ENCODE peak calls at places on chromosomes 6 and 20, in six cellular contexts. One of them, this sample, is unnamed.

GRCh38 chr20:46563170-46563847 is 12.9 kb upstream of the OCSTAMP start:
- DNase-seq in IMR-90: no peak
- DNase-seq in trophoblast cell: no peak
- DNase-seq in mesendoderm: peak
- DNase-seq in H9: peak
- DNase-seq in H1: peak
- DNase-seq in this sample: no peak

GRCh38 chr6:168417158-168417557 is 23.8 kb upstream of the SMOC2 start:
- DNase-seq in IMR-90: no peak
- DNase-seq in trophoblast cell: no peak
- DNase-seq in mesendoderm: peak
- DNase-seq in H9: no peak
- DNase-seq in H1: peak
- DNase-seq in this sample: no peak

GRCh38 chr6:157104803-157105202 is 218.5 kb downstream of the TMEM242 start:
- DNase-seq in IMR-90: no peak
- DNase-seq in trophoblast cell: no peak
- DNase-seq in mesendoderm: no peak
- DNase-seq in H9: no peak
- DNase-seq in H1: no peak
- DNase-seq in this sample: no peak

GRCh38 chr20:47782091-47782490 is 3.2 kb downstream of the SULF2 start:
- DNase-seq in IMR-90: no peak
- DNase-seq in trophoblast cell: no peak
- DNase-seq in mesendoderm: no peak
- DNase-seq in H9: no peak
- DNase-seq in H1: no peak
- DNase-seq in this sample: no peak

GRCh38 chr20:51854912-51855311 is 52.6 kb upstream of the SALL4 start:
- DNase-seq in IMR-90: no peak
- DNase-seq in trophoblast cell: no peak
- DNase-seq in mesendoderm: no peak
- DNase-seq in H9: no peak
- DNase-seq in H1: no peak
- DNase-seq in this sample: no peak

GRCh38 chr6:6717953-6718352 is 129.4 kb downstream of the LY86 start:
- DNase-seq in IMR-90: peak
- DNase-seq in trophoblast cell: no peak
- DNase-seq in mesendoderm: no peak
- DNase-seq in H9: no peak
- DNase-seq in H1: no peak
- DNase-seq in this sample: peak

GRCh38 chr6:148509789-148510581 is 167.3 kb downstream of the SASH1 start:
- DNase-seq in IMR-90: peak
- DNase-seq in trophoblast cell: peak
- DNase-seq in mesendoderm: peak
- DNase-seq in H9: no peak
- DNase-seq in H1: no peak
- DNase-seq in this sample: peak

GRCh38 chr6:21935561-21936028 is 342.0 kb downstream of the SOX4 start:
- DNase-seq in IMR-90: peak
- DNase-seq in trophoblast cell: peak
- DNase-seq in mesendoderm: peak
- DNase-seq in H9: peak
- DNase-seq in H1: no peak
- DNase-seq in this sample: peak

GRCh38 chr6:54327631-54328030 is 19.4 kb downstream of the TINAG start:
- DNase-seq in IMR-90: peak
- DNase-seq in trophoblast cell: no peak
- DNase-seq in mesendoderm: no peak
- DNase-seq in H9: no peak
- DNase-seq in H1: no peak
- DNase-seq in this sample: no peak

GRCh38 chr20:33993800-33994623 is at the start of gene RALY:
- DNase-seq in IMR-90: peak
- DNase-seq in trophoblast cell: peak
- DNase-seq in mesendoderm: peak
- DNase-seq in H9: peak
- DNase-seq in H1: peak
- DNase-seq in this sample: peak

GRCh38 chr20:13007596-13007995 is 1.2 kb upstream of the SPTLC3 start:
- DNase-seq in IMR-90: no peak
- DNase-seq in trophoblast cell: peak
- DNase-seq in mesendoderm: no peak
- DNase-seq in H9: no peak
- DNase-seq in H1: no peak
- DNase-seq in this sample: no peak

GRCh38 chr6:164107297-164107995 is 692.9 kb downstream of the QKI start:
- DNase-seq in IMR-90: no peak
- DNase-seq in trophoblast cell: no peak
- DNase-seq in mesendoderm: peak
- DNase-seq in H9: no peak
- DNase-seq in H1: no peak
- DNase-seq in this sample: peak

GRCh38 chr6:128492386-128492785 is 28.0 kb downstream of the PTPRK start:
- DNase-seq in IMR-90: peak
- DNase-seq in trophoblast cell: no peak
- DNase-seq in mesendoderm: no peak
- DNase-seq in H9: no peak
- DNase-seq in H1: no peak
- DNase-seq in this sample: no peak

GRCh38 chr6:105449756-105450390 is 47.0 kb upstream of the PREP start:
- DNase-seq in IMR-90: peak
- DNase-seq in trophoblast cell: peak
- DNase-seq in mesendoderm: peak
- DNase-seq in H9: no peak
- DNase-seq in H1: no peak
- DNase-seq in this sample: no peak

GRCh38 chr6:49784272-49784671 is 2.8 kb downstream of the PGK2 start:
- DNase-seq in IMR-90: no peak
- DNase-seq in trophoblast cell: no peak
- DNase-seq in mesendoderm: no peak
- DNase-seq in H9: no peak
- DNase-seq in H1: no peak
- DNase-seq in this sample: no peak

GRCh38 chr6:111840821-111841220 is 32.4 kb downstream of the FYN start:
- DNase-seq in IMR-90: no peak
- DNase-seq in trophoblast cell: no peak
- DNase-seq in mesendoderm: no peak
- DNase-seq in H9: no peak
- DNase-seq in H1: no peak
- DNase-seq in this sample: no peak

GRCh38 chr6:34025851-34026250 is 120.0 kb downstream of the GRM4 start:
- DNase-seq in IMR-90: no peak
- DNase-seq in trophoblast cell: no peak
- DNase-seq in mesendoderm: peak
- DNase-seq in H9: no peak
- DNase-seq in H1: no peak
- DNase-seq in this sample: no peak

GRCh38 chr6:34029489-34030280 is 116.2 kb downstream of the GRM4 start:
- DNase-seq in IMR-90: no peak
- DNase-seq in trophoblast cell: no peak
- DNase-seq in mesendoderm: no peak
- DNase-seq in H9: no peak
- DNase-seq in H1: no peak
- DNase-seq in this sample: no peak

GRCh38 chr6:34028691-34029360 is 117.1 kb downstream of the GRM4 start:
- DNase-seq in IMR-90: no peak
- DNase-seq in trophoblast cell: no peak
- DNase-seq in mesendoderm: no peak
- DNase-seq in H9: no peak
- DNase-seq in H1: no peak
- DNase-seq in this sample: no peak

GRCh38 chr6:34027445-34027936 is 118.4 kb downstream of the GRM4 start:
- DNase-seq in IMR-90: peak
- DNase-seq in trophoblast cell: peak
- DNase-seq in mesendoderm: peak
- DNase-seq in H9: peak
- DNase-seq in H1: peak
- DNase-seq in this sample: peak

GRCh38 chr6:34027939-34028441 is 117.9 kb downstream of the GRM4 start:
- DNase-seq in IMR-90: no peak
- DNase-seq in trophoblast cell: peak
- DNase-seq in mesendoderm: no peak
- DNase-seq in H9: no peak
- DNase-seq in H1: no peak
- DNase-seq in this sample: no peak
- H2BK120ac ChIP-seq in IMR-90: no peak
- H2BK120ac ChIP-seq in trophoblast cell: no peak
- H2BK120ac ChIP-seq in mesendoderm: no peak
- H2BK120ac ChIP-seq in H9: no peak
- H2BK120ac ChIP-seq in H1: no peak
- H2BK120ac ChIP-seq in this sample: no peak

DNA sequence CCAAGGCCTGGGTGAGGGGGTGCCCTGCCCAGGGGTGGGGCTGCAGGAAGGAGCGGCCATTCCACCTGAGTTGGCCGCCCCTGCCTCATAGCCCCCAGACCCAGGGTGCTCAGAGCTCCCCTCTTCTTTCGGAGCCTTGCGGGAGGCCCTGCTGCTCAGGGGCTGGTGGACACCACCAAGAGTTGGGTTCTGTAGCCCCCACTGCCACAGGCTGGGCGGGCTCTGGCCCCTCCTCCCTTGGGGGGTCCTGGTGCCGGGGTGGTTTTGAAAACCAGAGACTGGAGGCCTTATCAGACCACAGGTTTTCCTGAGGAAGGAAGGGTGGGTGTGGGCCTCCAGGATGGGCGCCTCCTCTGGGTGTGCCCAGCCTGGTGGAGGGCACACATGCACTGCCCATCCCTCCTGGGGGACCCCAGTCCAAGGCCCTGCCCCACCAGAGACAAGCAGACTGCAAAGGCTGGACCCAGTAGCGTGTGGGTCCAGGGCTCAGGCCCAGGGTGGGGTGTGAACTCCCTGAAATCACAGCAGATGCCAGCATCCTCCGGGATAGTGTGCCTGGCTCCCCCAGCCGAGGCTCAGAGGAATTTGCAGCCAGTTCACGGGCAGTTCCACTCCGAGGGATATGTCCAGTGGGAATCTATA is 13.4 kb upstream of the ZBTB46 start:
- DNase-seq in IMR-90: no peak
- DNase-seq in trophoblast cell: no peak
- DNase-seq in mesendoderm: no peak
- DNase-seq in H9: no peak
- DNase-seq in H1: no peak
- DNase-seq in this sample: no peak
- H2BK120ac ChIP-seq in IMR-90: no peak
- H2BK120ac ChIP-seq in trophoblast cell: peak
- H2BK120ac ChIP-seq in mesendoderm: no peak
- H2BK120ac ChIP-seq in H9: no peak
- H2BK120ac ChIP-seq in H1: peak
- H2BK120ac ChIP-seq in this sample: no peak

GRCh38 chr6:73579389-73579788 is 58.6 kb upstream of the EEF1A1 start:
- DNase-seq in IMR-90: no peak
- DNase-seq in trophoblast cell: no peak
- DNase-seq in mesendoderm: no peak
- DNase-seq in H9: peak
- DNase-seq in H1: peak
- DNase-seq in this sample: no peak
- H2BK120ac ChIP-seq in IMR-90: peak
- H2BK120ac ChIP-seq in trophoblast cell: peak
- H2BK120ac ChIP-seq in mesendoderm: peak
- H2BK120ac ChIP-seq in H9: peak
- H2BK120ac ChIP-seq in H1: peak
- H2BK120ac ChIP-seq in this sample: peak

GRCh38 chr20:8019178-8019997 is at the start of gene TMX4:
- DNase-seq in IMR-90: peak
- DNase-seq in trophoblast cell: peak
- DNase-seq in mesendoderm: peak
- DNase-seq in H9: peak
- DNase-seq in H1: peak
- DNase-seq in this sample: peak
- H2BK120ac ChIP-seq in IMR-90: peak
- H2BK120ac ChIP-seq in trophoblast cell: peak
- H2BK120ac ChIP-seq in mesendoderm: no peak
- H2BK120ac ChIP-seq in H9: peak
- H2BK120ac ChIP-seq in H1: no peak
- H2BK120ac ChIP-seq in this sample: peak

GRCh38 chr6:31581511-31582229 is 554 bp downstream of the LTB start:
- DNase-seq in IMR-90: no peak
- DNase-seq in trophoblast cell: no peak
- DNase-seq in mesendoderm: no peak
- DNase-seq in H9: no peak
- DNase-seq in H1: no peak
- DNase-seq in this sample: no peak

GRCh38 chr6:31580807-31581437 is 1.3 kb downstream of the LTB start:
- DNase-seq in IMR-90: peak
- DNase-seq in trophoblast cell: peak
- DNase-seq in mesendoderm: peak
- DNase-seq in H9: peak
- DNase-seq in H1: peak
- DNase-seq in this sample: peak

GRCh38 chr6:31579546-31580445 is 2.4 kb downstream of the LTB start:
- DNase-seq in IMR-90: no peak
- DNase-seq in trophoblast cell: no peak
- DNase-seq in mesendoderm: no peak
- DNase-seq in H9: no peak
- DNase-seq in H1: no peak
- DNase-seq in this sample: no peak

GRCh38 chr6:31579119-31579505 is 3.1 kb downstream of the LTB start:
- DNase-seq in IMR-90: no peak
- DNase-seq in trophoblast cell: no peak
- DNase-seq in mesendoderm: no peak
- DNase-seq in H9: no peak
- DNase-seq in H1: no peak
- DNase-seq in this sample: no peak

GRCh38 chr6:31580446-31580755 is 1.8 kb downstream of the LTB start:
- DNase-seq in IMR-90: no peak
- DNase-seq in trophoblast cell: no peak
- DNase-seq in mesendoderm: no peak
- DNase-seq in H9: no peak
- DNase-seq in H1: no peak
- DNase-seq in this sample: no peak
- H2BK120ac ChIP-seq in IMR-90: peak
- H2BK120ac ChIP-seq in trophoblast cell: peak
- H2BK120ac ChIP-seq in mesendoderm: no peak
- H2BK120ac ChIP-seq in H9: no peak
- H2BK120ac ChIP-seq in H1: no peak
- H2BK120ac ChIP-seq in this sample: peak